ENCODE peak calls at places on chromosomes 16 and 17, in eight cellular contexts. M is mammary epithelial cell, Z is GM23248, B is MM.1S, K is thoracic aorta, Q is small intestine, A is ovary, S is pancreas. O is an unnamed sample.

GRCh38 chr17:39782980-39783379 is 45.2 kb downstream of the GRB7 start:
- DNase-seq in S (no peak), M (peak), A (no peak), K (no peak), B (no peak), Q (no peak), Z (no peak), O (no peak)

GRCh38 chr17:72359274-72359673 is 238.5 kb downstream of the SOX9 start:
- DNase-seq in A (no peak), Q (no peak), B (no peak), M (no peak), S (no peak), Z (peak), K (no peak), O (no peak)

GRCh38 chr17:29566473-29567361 is at the start of gene ABHD15:
- DNase-seq in K (no peak), B (peak), S (peak), M (peak), Q (peak), A (peak), Z (peak), O (no peak)

GRCh38 chr16:17768257-17768656 is 297.5 kb upstream of the XYLT1 start:
- DNase-seq in A (no peak), K (no peak), S (no peak), B (no peak), Q (no peak), Z (peak), M (peak), O (no peak)

GRCh38 chr16:4660454-4661007 is 32.8 kb upstream of the NUDT16L1 start:
- DNase-seq in Z (peak), A (peak), S (no peak), M (peak), K (no peak), Q (peak), B (no peak), O (no peak)

GRCh38 chr16:69241911-69242310 is 54.9 kb downstream of the SNTB2 start:
- DNase-seq in Z (peak), A (no peak), K (no peak), M (no peak), S (no peak), Q (no peak), B (no peak), O (no peak)

GRCh38 chr16:81752876-81753227 is 26.2 kb upstream of the PLCG2 start:
- DNase-seq in K (no peak), M (no peak), Q (no peak), B (no peak), A (no peak), S (no peak), Z (no peak), O (no peak)

GRCh38 chr17:39928868-39929651 is 1.5 kb downstream of the LRRC3C start:
- DNase-seq in M (peak), B (no peak), Q (peak), A (no peak), Z (peak), S (no peak), K (no peak), O (no peak)

GRCh38 chr17:12388206-12388605 is 277.5 kb upstream of the MYOCD start:
- DNase-seq in B (no peak), Z (peak), A (no peak), Q (no peak), S (no peak), M (no peak), K (no peak), O (no peak)

GRCh38 chr17:65660947-65661346 is 99.5 kb upstream of the AXIN2 start:
- DNase-seq in M (no peak), K (no peak), Z (peak), S (no peak), A (no peak), B (no peak), Q (no peak), O (no peak)

GRCh38 chr17:15180121-15180561 is 85.0 kb downstream of the PMP22 start:
- DNase-seq in Z (no peak), K (no peak), Q (no peak), M (no peak), B (no peak), A (no peak), S (no peak), O (no peak)

GRCh38 chr17:38322156-38322779 is 21.5 kb downstream of the GPR179 start:
- DNase-seq in M (no peak), Q (peak), B (peak), K (peak), Z (peak), S (peak), A (peak), O (peak)

GRCh38 chr16:2749476-2749875 is 3.0 kb upstream of the SRRM2 start:
- DNase-seq in Q (no peak), M (no peak), K (no peak), B (no peak), A (no peak), Z (no peak), S (no peak), O (no peak)

GRCh38 chr16:89502319-89502843 is 5.8 kb upstream of the SPG7 start:
- DNase-seq in Q (peak), Z (no peak), K (no peak), B (no peak), A (no peak), M (peak), S (peak), O (no peak)

GRCh38 chr16:84832488-84833141 is 12.8 kb downstream of the CRISPLD2 start:
- DNase-seq in A (peak), M (no peak), K (peak), Z (peak), S (no peak), Q (no peak), B (no peak), O (no peak)

GRCh38 chr16:3727806-3728381 is 10.6 kb upstream of the TRAP1 start:
- DNase-seq in Z (no peak), Q (no peak), K (no peak), S (no peak), M (no peak), A (no peak), B (no peak), O (no peak)

GRCh38 chr16:30985401-30986128 is 558 bp downstream of the HSD3B7 start:
- DNase-seq in Z (peak), A (peak), M (peak), K (no peak), Q (peak), B (no peak), S (peak), O (no peak)

GRCh38 chr17:72661093-72661944 is 431.2 kb downstream of the SLC39A11 start:
- DNase-seq in M (peak), S (peak), A (no peak), B (no peak), Q (peak), K (no peak), Z (no peak), O (peak)

GRCh38 chr17:34723875-34724274 is 144.5 kb downstream of the TMEM132E start:
- DNase-seq in K (no peak), A (no peak), Z (no peak), B (no peak), M (no peak), Q (no peak), S (no peak), O (no peak)

GRCh38 chr17:69654981-69655581 is 240.6 kb downstream of the MAP2K6 start:
- DNase-seq in A (no peak), M (peak), B (peak), Q (no peak), K (no peak), S (no peak), Z (peak), O (no peak)

GRCh38 chr16:71354156-71354555 is 4.4 kb upstream of the CALB2 start:
- DNase-seq in M (no peak), Q (no peak), S (peak), Z (no peak), A (no peak), B (no peak), K (no peak), O (no peak)

GRCh38 chr17:18004901-18005305 is 32.2 kb downstream of the DRC3 start:
- DNase-seq in B (no peak), M (no peak), Q (no peak), S (no peak), K (no peak), Z (no peak), A (no peak), O (no peak)

GRCh38 chr17:4176803-4177472 is 33.9 kb downstream of the CYB5D2 start:
- DNase-seq in S (no peak), Q (no peak), A (no peak), Z (no peak), B (no peak), M (no peak), K (no peak), O (no peak)

GRCh38 chr16:1676661-1677060 is 1.4 kb upstream of the JPT2 start:
- DNase-seq in Q (no peak), K (no peak), M (no peak), B (no peak), Z (no peak), A (no peak), S (no peak), O (no peak)

GRCh38 chr16:89330177-89330856 is 112.8 kb downstream of the ZNF778 start:
- DNase-seq in M (peak), B (no peak), Z (peak), S (peak), Q (no peak), K (no peak), A (peak), O (no peak)

GRCh38 chr17:48014603-48015037 is 23.0 kb downstream of the COPZ2 start:
- DNase-seq in Z (no peak), A (no peak), M (no peak), Q (no peak), K (no peak), B (no peak), S (no peak), O (no peak)

GRCh38 chr17:49227436-49228261 is 2.9 kb downstream of the PHOSPHO1 start:
- DNase-seq in S (peak), A (peak), Z (peak), M (peak), Q (peak), B (peak), K (no peak), O (no peak)

GRCh38 chr16:71406316-71406715 is 35.5 kb downstream of the TLE7 start:
- DNase-seq in S (no peak), B (no peak), Q (no peak), A (no peak), Z (no peak), K (no peak), M (no peak), O (no peak)

GRCh38 chr17:69733171-69734014 is 318.9 kb downstream of the MAP2K6 start:
- DNase-seq in A (no peak), Z (peak), B (peak), S (no peak), Q (no peak), M (peak), K (no peak), O (no peak)

GRCh38 chr16:57084996-57085395 is 7.4 kb upstream of the CPNE2 start:
- DNase-seq in Q (no peak), Z (no peak), A (no peak), S (no peak), M (no peak), K (no peak), B (no peak), O (no peak)

GRCh38 chr17:65278050-65278819 is 141.1 kb downstream of the RGS9 start:
- DNase-seq in A (peak), Q (peak), S (no peak), B (no peak), K (no peak), M (peak), Z (peak), O (peak)

GRCh38 chr16:14015948-14016347 is 55.2 kb upstream of the MRTFB start:
- DNase-seq in B (no peak), S (no peak), K (no peak), Q (peak), Z (peak), A (no peak), M (peak), O (no peak)

GRCh38 chr16:58411736-58412614 is 19.7 kb downstream of the GINS3 start:
- DNase-seq in Z (no peak), K (no peak), B (no peak), M (peak), A (no peak), Q (peak), S (no peak), O (no peak)

GRCh38 chr17:68605914-68606313 is 4.7 kb upstream of the FAM20A start:
- DNase-seq in Z (no peak), B (peak), S (no peak), Q (no peak), K (no peak), A (no peak), M (no peak), O (no peak)

GRCh38 chr17:6510321-6511023 is 45.9 kb downstream of the PITPNM3 start:
- DNase-seq in Z (peak), A (no peak), K (no peak), B (no peak), M (no peak), S (no peak), Q (no peak), O (no peak)

GRCh38 chr17:54870671-54871175 is 29.9 kb upstream of the TOM1L1 start:
- DNase-seq in A (no peak), M (no peak), Z (no peak), S (no peak), K (no peak), B (no peak), Q (no peak), O (no peak)

GRCh38 chr16:354286-354881 is 1.9 kb upstream of the AXIN1 start:
- DNase-seq in B (no peak), K (no peak), A (no peak), M (peak), Z (no peak), Q (no peak), S (no peak), O (no peak)

GRCh38 chr16:352547-353403 is at the start of gene AXIN1:
- DNase-seq in S (peak), Q (peak), B (peak), A (peak), K (peak), Z (peak), M (peak), O (peak)

GRCh38 chr16:354971-355441 is 2.5 kb upstream of the AXIN1 start:
- DNase-seq in M (no peak), Q (peak), A (no peak), B (no peak), S (no peak), K (no peak), Z (no peak), O (no peak)

GRCh38 chr16:351804-352520 is 561 bp downstream of the AXIN1 start:
- DNase-seq in Z (peak), B (peak), M (no peak), Q (peak), A (peak), S (no peak), K (no peak), O (no peak)

GRCh38 chr16:353404-354285 is 1.1 kb upstream of the AXIN1 start:
- DNase-seq in S (no peak), B (no peak), A (no peak), Q (no peak), Z (peak), K (no peak), M (peak), O (no peak)
- H3K27ac ChIP-seq in S (peak), B (no peak), A (peak), Q (peak), Z (no peak), K (peak), M (peak), O (peak)

GRCh38 chr16:54460254-54460860 is 173.8 kb upstream of the IRX3 start:
- DNase-seq in B (no peak), S (no peak), K (no peak), M (no peak), A (no peak), Z (peak), Q (no peak), O (no peak)
- H3K27ac ChIP-seq in B (no peak), S (no peak), K (no peak), M (no peak), A (no peak), Z (peak), Q (no peak), O (no peak)

GRCh38 chr16:59574296-59574695 is 840.2 kb upstream of the GOT2 start:
- DNase-seq in Z (no peak), A (no peak), M (no peak), B (no peak), K (no peak), S (no peak), Q (no peak), O (no peak)
- H3K27ac ChIP-seq in Z (no peak), A (no peak), M (no peak), B (no peak), K (no peak), S (no peak), Q (no peak), O (no peak)

DNA sequence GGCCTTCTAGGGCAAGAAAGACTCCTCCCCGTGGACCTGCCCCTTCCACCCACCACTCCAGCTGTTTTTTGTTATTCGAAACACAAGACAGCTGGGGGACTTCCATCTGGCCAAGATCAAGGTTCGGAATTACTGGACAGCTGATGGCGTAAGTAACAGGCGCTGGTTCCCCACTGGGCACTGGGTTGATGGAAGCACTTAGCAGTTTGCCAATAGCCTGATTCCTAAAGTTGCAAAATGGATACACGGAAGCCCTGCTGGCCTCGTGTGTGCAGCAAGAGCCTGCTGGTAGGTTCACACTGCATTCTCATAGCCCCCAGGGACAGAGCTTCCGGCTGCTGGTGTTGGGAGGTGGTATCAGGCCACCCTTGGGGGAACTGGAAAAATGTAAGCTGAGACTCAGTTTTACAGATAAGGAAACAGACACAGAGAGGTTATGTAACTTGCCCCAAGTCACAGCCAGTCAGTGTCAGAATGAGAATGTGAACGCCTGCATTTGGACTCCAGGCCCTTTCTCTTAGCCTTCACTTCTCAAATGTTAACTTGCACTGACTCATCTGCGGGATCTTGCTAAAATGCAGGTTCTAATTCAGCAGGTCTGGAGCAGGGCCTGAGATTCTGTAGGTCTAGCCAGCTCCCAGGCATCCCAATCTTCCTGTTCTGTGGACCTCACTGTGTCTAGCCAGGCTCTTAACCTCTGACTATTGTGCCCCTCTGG is 171.8 kb downstream of the KATNIP start:
- DNase-seq in M (no peak), B (no peak), A (peak), Z (peak), K (peak), Q (peak), S (no peak), O (no peak)
- H3K27ac ChIP-seq in M (no peak), B (no peak), A (no peak), Z (peak), K (no peak), Q (peak), S (no peak), O (peak)

GRCh38 chr17:43211123-43211479 is 574 bp upstream of the TMEM106A start:
- DNase-seq in K (no peak), A (no peak), Q (peak), B (no peak), M (no peak), S (no peak), Z (peak), O (no peak)

GRCh38 chr17:43211480-43212402 is at the start of gene TMEM106A:
- DNase-seq in A (peak), K (peak), M (peak), S (peak), B (peak), Q (peak), Z (peak), O (peak)

GRCh38 chr17:43213545-43213944 is 1.9 kb downstream of the TMEM106A start:
- DNase-seq in S (no peak), Q (no peak), K (no peak), A (no peak), B (no peak), M (no peak), Z (peak), O (no peak)

GRCh38 chr17:43210576-43210975 is 1.1 kb upstream of the TMEM106A start:
- DNase-seq in B (no peak), M (no peak), A (no peak), Z (no peak), S (no peak), K (no peak), Q (no peak), O (no peak)

GRCh38 chr17:43212641-43213490 is 1.2 kb downstream of the TMEM106A start:
- DNase-seq in S (peak), Q (peak), A (no peak), K (no peak), Z (peak), M (no peak), B (no peak), O (no peak)
- H3K27ac ChIP-seq in S (peak), Q (peak), A (no peak), K (no peak), Z (peak), M (no peak), B (no peak), O (peak)

DNA sequence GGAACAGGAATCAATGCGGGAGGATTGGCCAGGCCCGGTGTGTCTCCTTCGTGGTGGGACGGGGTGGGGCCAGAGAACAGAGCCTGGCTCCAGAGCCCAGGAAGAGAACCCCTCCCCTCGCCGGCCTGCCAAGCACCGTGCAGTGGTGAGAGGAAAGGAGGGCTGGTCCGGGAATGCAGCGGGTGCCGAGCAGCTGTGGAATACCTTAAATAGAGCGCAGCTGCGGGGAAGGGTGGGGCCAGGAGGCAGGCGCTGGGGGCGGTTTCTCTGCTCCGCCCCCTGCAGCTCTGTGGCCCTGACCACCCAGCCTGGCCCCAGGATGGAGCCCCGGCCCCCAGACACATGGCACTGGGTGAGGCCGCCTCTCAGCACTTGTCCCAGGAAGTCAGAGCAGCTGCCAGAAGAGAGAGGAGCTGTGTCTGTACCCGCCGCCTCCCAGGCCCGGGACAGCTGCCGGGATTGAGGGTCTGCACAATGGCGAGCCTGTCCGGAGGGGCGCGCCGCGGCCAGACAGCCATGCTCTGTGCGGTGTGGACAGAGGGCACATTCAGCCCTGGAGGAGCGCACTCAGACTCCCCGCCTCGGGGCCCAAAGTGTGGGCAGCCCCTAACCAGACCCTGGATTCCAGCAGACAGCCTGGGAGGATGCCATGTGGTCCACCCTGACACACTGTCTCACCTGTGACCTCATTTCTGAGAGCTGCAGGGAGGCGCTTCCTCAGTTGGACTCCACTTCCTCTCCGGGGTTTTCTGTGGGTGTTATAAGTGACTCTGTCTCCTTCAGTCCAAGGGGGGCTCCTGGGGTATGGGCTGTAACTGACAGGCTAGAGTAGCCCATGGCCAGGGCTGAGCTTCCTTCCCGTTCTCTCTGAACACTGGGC is 268.8 kb downstream of the SEC14L1 start:
- DNase-seq in A (peak), Q (no peak), Z (peak), M (peak), S (no peak), K (peak), B (no peak), O (peak)
- H3K27ac ChIP-seq in A (no peak), Q (no peak), Z (peak), M (peak), S (no peak), K (peak), B (no peak), O (no peak)